ENCODE peak calls at places on chromosomes 5 and 9, in seven cellular contexts. One of them, this sample, is unnamed.

GRCh38 chr9:128553695-128554094 is 1.3 kb downstream of the SPTAN1 start:
- DNase-seq in HCT116: no peak
- DNase-seq in bronchial epithelial cell: peak; percentile 52
- DNase-seq in cardiac fibroblast: peak; percentile 89
- DNase-seq in fibroblast of mammary gland: peak; percentile 88
- DNase-seq in cardiac muscle cell: no peak
- DNase-seq in foreskin fibroblast: peak; percentile 67
- DNase-seq in this sample: peak; percentile 29

GRCh38 chr5:141954193-141954592 is 3.8 kb downstream of the PCDH12 start:
- DNase-seq in fibroblast of mammary gland: no peak
- DNase-seq in HCT116: no peak
- DNase-seq in cardiac muscle cell: no peak
- DNase-seq in bronchial epithelial cell: no peak
- DNase-seq in foreskin fibroblast: no peak
- DNase-seq in cardiac fibroblast: no peak
- DNase-seq in this sample: no peak

GRCh38 chr9:76180541-76180940 is 213.7 kb downstream of the RFK start:
- DNase-seq in HCT116: peak; percentile 2
- DNase-seq in foreskin fibroblast: no peak
- DNase-seq in bronchial epithelial cell: peak; percentile 73
- DNase-seq in cardiac muscle cell: no peak
- DNase-seq in fibroblast of mammary gland: no peak
- DNase-seq in cardiac fibroblast: peak; percentile 71
- DNase-seq in this sample: no peak

GRCh38 chr5:27144456-27144855 is 106.1 kb upstream of the CDH9 start:
- DNase-seq in foreskin fibroblast: no peak
- DNase-seq in cardiac muscle cell: no peak
- DNase-seq in bronchial epithelial cell: peak; percentile 55
- DNase-seq in cardiac fibroblast: no peak
- DNase-seq in HCT116: no peak
- DNase-seq in fibroblast of mammary gland: peak; percentile 7
- DNase-seq in this sample: no peak

GRCh38 chr5:111962906-111963305 is 205.9 kb upstream of the NREP start:
- DNase-seq in bronchial epithelial cell: no peak
- DNase-seq in cardiac muscle cell: no peak
- DNase-seq in HCT116: no peak
- DNase-seq in foreskin fibroblast: no peak
- DNase-seq in cardiac fibroblast: no peak
- DNase-seq in fibroblast of mammary gland: no peak
- DNase-seq in this sample: no peak

GRCh38 chr9:106913276-106913675 is 50.3 kb downstream of the ZNF462 start:
- DNase-seq in cardiac muscle cell: no peak
- DNase-seq in fibroblast of mammary gland: no peak
- DNase-seq in foreskin fibroblast: no peak
- DNase-seq in HCT116: no peak
- DNase-seq in bronchial epithelial cell: no peak
- DNase-seq in cardiac fibroblast: no peak
- DNase-seq in this sample: no peak

GRCh38 chr5:71905804-71906711 is 187.0 kb downstream of the CARTPT start:
- DNase-seq in foreskin fibroblast: no peak
- DNase-seq in cardiac muscle cell: peak; percentile 31
- DNase-seq in cardiac fibroblast: no peak
- DNase-seq in fibroblast of mammary gland: peak; percentile 12
- DNase-seq in HCT116: no peak
- DNase-seq in bronchial epithelial cell: no peak
- DNase-seq in this sample: no peak

GRCh38 chr9:71072587-71072986 is 48.8 kb downstream of the TRPM3 start:
- DNase-seq in bronchial epithelial cell: no peak
- DNase-seq in fibroblast of mammary gland: no peak
- DNase-seq in cardiac muscle cell: no peak
- DNase-seq in foreskin fibroblast: no peak
- DNase-seq in HCT116: no peak
- DNase-seq in cardiac fibroblast: no peak
- DNase-seq in this sample: no peak

GRCh38 chr5:133179405-133179804 is 127.6 kb downstream of the HSPA4 start:
- DNase-seq in HCT116: no peak
- DNase-seq in fibroblast of mammary gland: no peak
- DNase-seq in bronchial epithelial cell: peak; percentile 24
- DNase-seq in cardiac muscle cell: no peak
- DNase-seq in foreskin fibroblast: no peak
- DNase-seq in cardiac fibroblast: no peak
- DNase-seq in this sample: no peak

GRCh38 chr9:133098104-133098754 is 22.8 kb downstream of the RALGDS start:
- DNase-seq in fibroblast of mammary gland: no peak
- DNase-seq in foreskin fibroblast: no peak
- DNase-seq in cardiac muscle cell: no peak
- DNase-seq in bronchial epithelial cell: no peak
- DNase-seq in HCT116: no peak
- DNase-seq in cardiac fibroblast: no peak
- DNase-seq in this sample: no peak

GRCh38 chr5:78594014-78594413 is 54.6 kb downstream of the LHFPL2 start:
- DNase-seq in fibroblast of mammary gland: no peak
- DNase-seq in bronchial epithelial cell: no peak
- DNase-seq in foreskin fibroblast: no peak
- DNase-seq in cardiac muscle cell: no peak
- DNase-seq in HCT116: no peak
- DNase-seq in cardiac fibroblast: no peak
- DNase-seq in this sample: no peak

GRCh38 chr5:76787237-76787636 is 31.6 kb upstream of the F2RL1 start:
- DNase-seq in foreskin fibroblast: no peak
- DNase-seq in HCT116: no peak
- DNase-seq in cardiac muscle cell: peak; percentile 49
- DNase-seq in cardiac fibroblast: peak; percentile 100
- DNase-seq in fibroblast of mammary gland: peak; percentile 99
- DNase-seq in bronchial epithelial cell: peak; percentile 60
- DNase-seq in this sample: peak; percentile 88

GRCh38 chr9:125472926-125473701 is 211.5 kb downstream of the GAPVD1 start:
- DNase-seq in HCT116: no peak
- DNase-seq in fibroblast of mammary gland: peak; percentile 75
- DNase-seq in cardiac muscle cell: peak; percentile 91
- DNase-seq in bronchial epithelial cell: peak; percentile 18
- DNase-seq in cardiac fibroblast: peak; percentile 83
- DNase-seq in foreskin fibroblast: peak; percentile 23
- DNase-seq in this sample: peak; percentile 49

GRCh38 chr5:104186100-104186499 is 623.5 kb upstream of the NUDT12 start:
- DNase-seq in foreskin fibroblast: no peak
- DNase-seq in HCT116: peak; percentile 10
- DNase-seq in fibroblast of mammary gland: peak; percentile 15
- DNase-seq in bronchial epithelial cell: peak; percentile 38
- DNase-seq in cardiac fibroblast: no peak
- DNase-seq in cardiac muscle cell: no peak
- DNase-seq in this sample: no peak

GRCh38 chr5:131316026-131316425 is 52.2 kb downstream of the CDC42SE2 start:
- DNase-seq in foreskin fibroblast: no peak
- DNase-seq in cardiac fibroblast: no peak
- DNase-seq in HCT116: no peak
- DNase-seq in fibroblast of mammary gland: no peak
- DNase-seq in cardiac muscle cell: no peak
- DNase-seq in bronchial epithelial cell: no peak
- DNase-seq in this sample: no peak

GRCh38 chr9:9003184-9003583 is 1203.6 kb upstream of the DMAC1 start:
- DNase-seq in fibroblast of mammary gland: peak; percentile 64
- DNase-seq in foreskin fibroblast: no peak
- DNase-seq in bronchial epithelial cell: peak; percentile 12
- DNase-seq in cardiac muscle cell: peak; percentile 59
- DNase-seq in cardiac fibroblast: no peak
- DNase-seq in HCT116: no peak
- DNase-seq in this sample: no peak

GRCh38 chr5:135651156-135651555 is 72.4 kb upstream of the CXCL14 start:
- DNase-seq in foreskin fibroblast: no peak
- DNase-seq in bronchial epithelial cell: peak; percentile 100
- DNase-seq in fibroblast of mammary gland: peak; percentile 29
- DNase-seq in HCT116: peak; percentile 10
- DNase-seq in cardiac fibroblast: no peak
- DNase-seq in cardiac muscle cell: no peak
- DNase-seq in this sample: no peak

GRCh38 chr5:75047356-75047755 is 5.0 kb downstream of the GCNT4 start:
- DNase-seq in cardiac fibroblast: no peak
- DNase-seq in HCT116: no peak
- DNase-seq in fibroblast of mammary gland: no peak
- DNase-seq in bronchial epithelial cell: no peak
- DNase-seq in cardiac muscle cell: no peak
- DNase-seq in foreskin fibroblast: no peak
- DNase-seq in this sample: no peak

GRCh38 chr5:75044406-75044805 is 8.0 kb downstream of the GCNT4 start:
- DNase-seq in HCT116: peak; percentile 41
- DNase-seq in cardiac muscle cell: no peak
- DNase-seq in fibroblast of mammary gland: peak; percentile 28
- DNase-seq in foreskin fibroblast: no peak
- DNase-seq in bronchial epithelial cell: peak; percentile 70
- DNase-seq in cardiac fibroblast: no peak
- DNase-seq in this sample: no peak

GRCh38 chr5:75046366-75047142 is 5.8 kb downstream of the GCNT4 start:
- DNase-seq in bronchial epithelial cell: peak; percentile 66
- DNase-seq in fibroblast of mammary gland: no peak
- DNase-seq in cardiac fibroblast: peak; percentile 24
- DNase-seq in foreskin fibroblast: no peak
- DNase-seq in cardiac muscle cell: peak; percentile 73
- DNase-seq in HCT116: no peak
- DNase-seq in this sample: no peak

GRCh38 chr5:75043736-75044264 is 8.6 kb downstream of the GCNT4 start:
- DNase-seq in HCT116: no peak
- DNase-seq in cardiac muscle cell: no peak
- DNase-seq in bronchial epithelial cell: no peak
- DNase-seq in fibroblast of mammary gland: no peak
- DNase-seq in foreskin fibroblast: no peak
- DNase-seq in cardiac fibroblast: no peak
- DNase-seq in this sample: no peak

GRCh38 chr5:75045071-75045470 is 7.3 kb downstream of the GCNT4 start:
- DNase-seq in HCT116: no peak
- DNase-seq in foreskin fibroblast: no peak
- DNase-seq in fibroblast of mammary gland: no peak
- DNase-seq in bronchial epithelial cell: no peak
- DNase-seq in cardiac fibroblast: no peak
- DNase-seq in cardiac muscle cell: no peak
- DNase-seq in this sample: no peak
- H3K4me3 ChIP-seq in HCT116: no peak overlapping the region
- H3K4me3 ChIP-seq in foreskin fibroblast: no peak overlapping the region
- H3K4me3 ChIP-seq in fibroblast of mammary gland: no peak overlapping the region
- H3K4me3 ChIP-seq in bronchial epithelial cell: no peak overlapping the region
- H3K4me3 ChIP-seq in cardiac fibroblast: no peak overlapping the region
- H3K4me3 ChIP-seq in cardiac muscle cell: no peak overlapping the region
- H3K4me3 ChIP-seq in this sample: no peak overlapping the region

GRCh38 chr5:113002423-113002822 is 25.8 kb downstream of the DCP2 start:
- DNase-seq in cardiac fibroblast: no peak
- DNase-seq in HCT116: no peak
- DNase-seq in foreskin fibroblast: no peak
- DNase-seq in fibroblast of mammary gland: no peak
- DNase-seq in bronchial epithelial cell: no peak
- DNase-seq in cardiac muscle cell: no peak
- DNase-seq in this sample: no peak

GRCh38 chr5:112995764-112996618 is 19.4 kb downstream of the DCP2 start:
- DNase-seq in HCT116: peak; percentile 42
- DNase-seq in foreskin fibroblast: peak; percentile 44
- DNase-seq in cardiac muscle cell: peak; percentile 79
- DNase-seq in fibroblast of mammary gland: peak; percentile 75
- DNase-seq in cardiac fibroblast: peak; percentile 80
- DNase-seq in bronchial epithelial cell: peak; percentile 57
- DNase-seq in this sample: peak; percentile 50

GRCh38 chr5:113000466-113000865 is 23.9 kb downstream of the DCP2 start:
- DNase-seq in HCT116: no peak
- DNase-seq in cardiac fibroblast: no peak
- DNase-seq in foreskin fibroblast: peak; percentile 16
- DNase-seq in bronchial epithelial cell: peak; percentile 61
- DNase-seq in fibroblast of mammary gland: peak; percentile 43
- DNase-seq in cardiac muscle cell: no peak
- DNase-seq in this sample: no peak

GRCh38 chr5:112996830-112997374 is 20.3 kb downstream of the DCP2 start:
- DNase-seq in bronchial epithelial cell: no peak
- DNase-seq in foreskin fibroblast: no peak
- DNase-seq in HCT116: no peak
- DNase-seq in cardiac muscle cell: no peak
- DNase-seq in cardiac fibroblast: no peak
- DNase-seq in fibroblast of mammary gland: no peak
- DNase-seq in this sample: no peak

DNA sequence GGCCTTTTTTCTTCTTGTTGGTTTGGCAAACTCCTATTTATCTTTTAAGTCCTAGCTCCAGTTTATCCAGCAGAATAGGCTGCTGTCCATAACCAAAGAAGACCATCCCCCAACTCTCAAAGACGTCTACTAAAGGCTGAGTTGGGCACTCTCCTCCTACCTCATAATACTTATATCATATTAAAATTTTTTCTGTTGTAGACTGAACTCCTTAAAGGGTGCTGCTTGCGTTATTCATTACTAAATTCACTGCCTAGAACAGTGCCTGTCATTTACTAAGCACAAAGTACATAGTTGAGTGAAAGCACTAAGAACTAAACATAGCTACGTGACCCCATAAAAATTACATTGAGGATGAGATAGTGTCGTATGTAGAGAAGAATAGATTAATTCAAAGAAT is 21.7 kb downstream of the DCP2 start:
- DNase-seq in fibroblast of mammary gland: no peak
- DNase-seq in cardiac muscle cell: no peak
- DNase-seq in foreskin fibroblast: no peak
- DNase-seq in bronchial epithelial cell: no peak
- DNase-seq in HCT116: no peak
- DNase-seq in cardiac fibroblast: no peak
- DNase-seq in this sample: no peak
- TF ChIP-seq CTCF in fibroblast of mammary gland: no peak
- TF ChIP-seq CTCF in cardiac muscle cell: no peak
- TF ChIP-seq CTCF in foreskin fibroblast: no peak
- TF ChIP-seq CTCF in bronchial epithelial cell: no peak
- TF ChIP-seq CTCF in HCT116: no peak
- TF ChIP-seq CTCF in cardiac fibroblast: no peak
- TF ChIP-seq CTCF in this sample: no peak

DNA sequence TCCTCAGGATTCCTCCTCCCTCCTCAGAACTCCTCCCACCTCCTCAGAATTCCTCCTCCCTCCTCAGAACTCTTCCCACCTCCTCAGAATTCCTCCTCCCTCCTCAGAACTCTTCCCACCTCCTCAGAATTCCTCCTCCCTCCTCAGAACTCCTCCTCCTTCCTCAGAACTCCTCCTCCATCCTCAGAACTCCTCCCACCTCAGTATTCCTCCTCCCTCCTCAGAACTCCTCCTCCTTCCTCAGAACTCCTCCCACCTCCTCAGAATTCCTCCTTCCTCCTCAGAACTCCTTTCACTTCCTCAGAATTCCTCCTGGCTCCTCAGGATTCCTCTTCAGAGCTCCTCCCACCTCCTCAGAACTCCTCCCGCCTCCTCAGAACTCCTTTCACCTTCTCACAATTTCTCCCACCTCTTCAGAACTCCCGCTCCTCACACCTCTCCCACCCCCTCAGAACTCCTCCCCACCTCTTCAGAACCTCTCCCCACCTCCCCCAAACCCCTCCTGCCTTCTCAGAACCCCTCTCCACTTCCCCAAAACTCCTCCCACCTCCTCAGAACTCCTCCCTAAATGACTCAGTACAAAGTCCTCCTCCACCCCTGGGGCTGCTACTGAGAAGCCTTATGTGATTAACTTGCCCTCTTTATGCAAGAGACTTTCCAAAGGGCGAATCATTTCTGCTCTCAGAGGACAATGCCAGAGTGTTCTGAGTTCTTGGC is 23.2 kb downstream of the SLC46A2 start:
- DNase-seq in HCT116: peak; percentile 75
- DNase-seq in cardiac muscle cell: no peak
- DNase-seq in foreskin fibroblast: peak; percentile 82
- DNase-seq in bronchial epithelial cell: peak; percentile 87
- DNase-seq in cardiac fibroblast: peak; percentile 86
- DNase-seq in fibroblast of mammary gland: peak; percentile 90
- DNase-seq in this sample: peak; percentile 44
- H3K4me3 ChIP-seq in HCT116: peak overlapping the region; percentile 38
- H3K4me3 ChIP-seq in cardiac muscle cell: no peak overlapping the region
- H3K4me3 ChIP-seq in foreskin fibroblast: no peak overlapping the region
- H3K4me3 ChIP-seq in bronchial epithelial cell: no peak overlapping the region
- H3K4me3 ChIP-seq in cardiac fibroblast: no peak overlapping the region
- H3K4me3 ChIP-seq in fibroblast of mammary gland: no peak overlapping the region
- H3K4me3 ChIP-seq in this sample: no peak overlapping the region

GRCh38 chr9:12819436-12820185 is 44.8 kb downstream of the LURAP1L start:
- DNase-seq in foreskin fibroblast: no peak
- DNase-seq in HCT116: peak; percentile 28
- DNase-seq in cardiac muscle cell: no peak
- DNase-seq in cardiac fibroblast: no peak
- DNase-seq in bronchial epithelial cell: no peak
- DNase-seq in fibroblast of mammary gland: peak; percentile 69
- DNase-seq in this sample: no peak
- TF ChIP-seq CTCF in foreskin fibroblast: no peak
- TF ChIP-seq CTCF in HCT116: peak; percentile 76
- TF ChIP-seq CTCF in cardiac muscle cell: peak; percentile 21
- TF ChIP-seq CTCF in cardiac fibroblast: peak; percentile 50
- TF ChIP-seq CTCF in bronchial epithelial cell: peak; percentile 40
- TF ChIP-seq CTCF in fibroblast of mammary gland: peak; percentile 52
- TF ChIP-seq CTCF in this sample: peak; percentile 44